ENCODE peak calls at places on chromosomes 1 and 21, in four cellular contexts. C, F, G and N are unnamed samples. For H3K4me1, the result is how much of the 10 kb centered on the place peaks cover.

GRCh38 chr1:236151739-236152424 is 9.5 kb downstream of the GPR137B start:
- DNase-seq in C (no peak), F (no peak), G (no peak), N (no peak)

GRCh38 chr1:17161137-17161700 is 42.0 kb upstream of the PADI2 start:
- DNase-seq in C (no peak), F (no peak), G (no peak), N (no peak)

GRCh38 chr1:9655836-9656235 is 4.3 kb downstream of the PIK3CD start:
- DNase-seq in C (no peak), F (no peak), G (no peak), N (no peak)

GRCh38 chr1:156608981-156609380 is 7.7 kb upstream of the GPATCH4 start:
- DNase-seq in C (no peak), F (peak), G (peak), N (peak)

GRCh38 chr1:32508751-32509140 is 30.5 kb upstream of the ZBTB8A start:
- DNase-seq in C (no peak), F (no peak), G (no peak), N (no peak)

GRCh38 chr1:53089478-53090226 is 27.6 kb downstream of the PODN start:
- DNase-seq in C (no peak), F (peak), G (peak), N (no peak)

GRCh38 chr1:152957561-152957960 is 10.6 kb downstream of the SPRR5 start:
- DNase-seq in C (no peak), F (no peak), G (no peak), N (no peak)

GRCh38 chr1:21012937-21013336 is 163.8 kb downstream of the EIF4G3 start:
- DNase-seq in C (peak), F (peak), G (no peak), N (no peak)

GRCh38 chr1:205925730-205926129 is 17.5 kb downstream of the SLC26A9 start:
- DNase-seq in C (no peak), F (peak), G (no peak), N (no peak)

GRCh38 chr21:28410264-28410663 is 582.4 kb downstream of the LTN1 start:
- DNase-seq in C (no peak), F (no peak), G (no peak), N (no peak)

GRCh38 chr1:10528066-10529014 is 53.6 kb downstream of the PEX14 start:
- DNase-seq in C (peak), F (peak), G (no peak), N (no peak)

GRCh38 chr1:228989992-228990827 is 254.9 kb downstream of the RHOU start:
- DNase-seq in C (no peak), F (peak), G (peak), N (peak)

GRCh38 chr1:18639335-18640055 is 8.8 kb downstream of the PAX7 start:
- DNase-seq in C (peak), F (no peak), G (no peak), N (no peak)

GRCh38 chr1:3858231-3858981 is 1.1 kb downstream of the DFFB start:
- DNase-seq in C (peak), F (peak), G (no peak), N (no peak)

GRCh38 chr1:111406325-111406768 is 21.2 kb downstream of the OVGP1 start:
- DNase-seq in C (peak), F (peak), G (peak), N (peak)

GRCh38 chr1:101290119-101290921 is 53.5 kb downstream of the S1PR1 start:
- DNase-seq in C (peak), F (no peak), G (no peak), N (no peak)

GRCh38 chr1:207346562-207346912 is 25.1 kb downstream of the CD55 start:
- DNase-seq in C (peak), F (no peak), G (no peak), N (no peak)

GRCh38 chr1:219781491-219781890 is 146.9 kb downstream of the SLC30A10 start:
- DNase-seq in C (peak), F (no peak), G (no peak), N (no peak)

GRCh38 chr1:202589190-202589680 is 121.0 kb downstream of the SYT2 start:
- DNase-seq in C (peak), F (peak), G (peak), N (no peak)
- H3K4me3 ChIP-seq in C (no peak), F (peak), G (no peak), N (no peak)

GRCh38 chr1:30374400-30375070 is 348.9 kb downstream of the MATN1 start:
- DNase-seq in C (no peak), F (no peak), G (no peak), N (no peak)
- H3K4me1 ChIP-seq in C (under half), F (under half), G (under half), N (under half)

GRCh38 chr1:209249785-209250441 is 333.6 kb upstream of the CAMK1G start:
- DNase-seq in C (no peak), F (no peak), G (no peak), N (no peak)
- H3K9ac ChIP-seq in C (no peak), F (no peak), G (no peak), N (no peak)

GRCh38 chr1:978069-978834 is 3.6 kb downstream of the PERM1 start:
- DNase-seq in C (no peak), F (no peak), G (no peak), N (no peak)

GRCh38 chr1:974293-974640 is 7.6 kb downstream of the PERM1 start:
- DNase-seq in C (no peak), F (no peak), G (no peak), N (no peak)

GRCh38 chr1:974687-975328 is 7.1 kb downstream of the PERM1 start:
- DNase-seq in C (no peak), F (no peak), G (no peak), N (no peak)

GRCh38 chr1:975365-975764 is 6.5 kb downstream of the PERM1 start:
- DNase-seq in C (no peak), F (no peak), G (no peak), N (no peak)

GRCh38 chr1:975896-976683 is 5.8 kb downstream of the PERM1 start:
- DNase-seq in C (peak), F (peak), G (peak), N (peak)
- H3K4me3 ChIP-seq in C (no peak), F (no peak), G (peak), N (peak)

GRCh38 chr1:179968994-179969919 is 14.6 kb downstream of the CEP350 start:
- DNase-seq in C (no peak), F (no peak), G (no peak), N (no peak)
- H3K4me1 ChIP-seq in C (under half), F (under half), G (under half), N (under half)